ENCODE peak calls at places on chromosomes 12 and 14, in four cellular contexts. S, P, Q and T are unnamed samples.

GRCh38 chr12:27552886-27553560 is 29.0 kb downstream of the PPFIBP1 start:
- DNase-seq in S (no peak), P (peak), Q (no peak), T (no peak)

GRCh38 chr12:124040286-124040685 is 67.3 kb downstream of the ZNF664 start:
- DNase-seq in S (no peak), P (no peak), Q (no peak), T (no peak)

GRCh38 chr14:55130194-55130550 is 1.1 kb downstream of the LGALS3 start:
- DNase-seq in S (no peak), P (peak), Q (no peak), T (peak)

GRCh38 chr12:102110782-102111181 is 9.1 kb downstream of the NUP37 start:
- DNase-seq in S (no peak), P (no peak), Q (no peak), T (no peak)

GRCh38 chr14:99276482-99276881 is 4.5 kb upstream of the BCL11B start:
- DNase-seq in S (no peak), P (no peak), Q (no peak), T (no peak)

GRCh38 chr14:44170099-44170498 is 337.0 kb downstream of the FSCB start:
- DNase-seq in S (no peak), P (no peak), Q (no peak), T (peak)

GRCh38 chr14:36751116-36751515 is 89.5 kb downstream of the PAX9 start:
- DNase-seq in S (no peak), P (no peak), Q (peak), T (no peak)

GRCh38 chr14:92902726-92903125 is 20.2 kb upstream of the CHGA start:
- DNase-seq in S (no peak), P (no peak), Q (no peak), T (no peak)